ENCODE peak calls at places on chromosomes 4 and X, in seven cellular contexts. One of them, this sample, is unnamed.
A peak's percentile ranks its signal among the peaks of the same experiment; 100 is the strongest.

GRCh38 chr4:39976141-39976944 is 1.4 kb downstream of the PDS5A start:
- DNase-seq in astrocyte of the hippocampus: peak; percentile 91
- DNase-seq in CD4-positive, alpha-beta T cell: peak; percentile 45
- DNase-seq in non-pigmented ciliary epithelial cell: peak; percentile 36
- DNase-seq in WERI-Rb-1: peak; percentile 91
- DNase-seq in NCI-H1417 treated with DMSO at 0.1 percent for 48 hours: peak; percentile 35
- DNase-seq in posterior cingulate gyrus: peak; percentile 74
- DNase-seq in this sample: peak; percentile 47

GRCh38 chrX:149648932-149649331 is 17.3 kb upstream of the TMEM185A start:
- DNase-seq in astrocyte of the hippocampus: no peak
- DNase-seq in CD4-positive, alpha-beta T cell: no peak
- DNase-seq in non-pigmented ciliary epithelial cell: no peak
- DNase-seq in WERI-Rb-1: no peak
- DNase-seq in NCI-H1417 treated with DMSO at 0.1 percent for 48 hours: no peak
- DNase-seq in posterior cingulate gyrus: no peak
- DNase-seq in this sample: no peak

GRCh38 chr4:126731062-126731461 is 901.7 kb upstream of the INTU start:
- DNase-seq in astrocyte of the hippocampus: no peak
- DNase-seq in CD4-positive, alpha-beta T cell: no peak
- DNase-seq in non-pigmented ciliary epithelial cell: no peak
- DNase-seq in WERI-Rb-1: no peak
- DNase-seq in NCI-H1417 treated with DMSO at 0.1 percent for 48 hours: no peak
- DNase-seq in posterior cingulate gyrus: no peak
- DNase-seq in this sample: no peak

GRCh38 chr4:114980932-114981693 is 132.3 kb downstream of the NDST4 start:
- DNase-seq in astrocyte of the hippocampus: no peak
- DNase-seq in CD4-positive, alpha-beta T cell: no peak
- DNase-seq in non-pigmented ciliary epithelial cell: no peak
- DNase-seq in WERI-Rb-1: no peak
- DNase-seq in NCI-H1417 treated with DMSO at 0.1 percent for 48 hours: no peak
- DNase-seq in posterior cingulate gyrus: no peak
- DNase-seq in this sample: no peak

GRCh38 chrX:49163555-49164419 is 1.2 kb downstream of the MAGIX start:
- DNase-seq in astrocyte of the hippocampus: peak; percentile 91
- DNase-seq in CD4-positive, alpha-beta T cell: peak; percentile 69
- DNase-seq in non-pigmented ciliary epithelial cell: no peak
- DNase-seq in WERI-Rb-1: peak; percentile 82
- DNase-seq in NCI-H1417 treated with DMSO at 0.1 percent for 48 hours: no peak
- DNase-seq in posterior cingulate gyrus: peak; percentile 81
- DNase-seq in this sample: no peak

GRCh38 chrX:154458954-154459829 is 1.1 kb downstream of the PLXNA3 start:
- DNase-seq in astrocyte of the hippocampus: peak; percentile 37
- DNase-seq in CD4-positive, alpha-beta T cell: no peak
- DNase-seq in non-pigmented ciliary epithelial cell: no peak
- DNase-seq in WERI-Rb-1: peak; percentile 49
- DNase-seq in NCI-H1417 treated with DMSO at 0.1 percent for 48 hours: no peak
- DNase-seq in posterior cingulate gyrus: peak; percentile 27
- DNase-seq in this sample: no peak

GRCh38 chr4:65482410-65482809 is 187.9 kb downstream of the EPHA5 start:
- DNase-seq in astrocyte of the hippocampus: peak; percentile 87
- DNase-seq in CD4-positive, alpha-beta T cell: no peak
- DNase-seq in non-pigmented ciliary epithelial cell: peak; percentile 57
- DNase-seq in WERI-Rb-1: no peak
- DNase-seq in NCI-H1417 treated with DMSO at 0.1 percent for 48 hours: no peak
- DNase-seq in posterior cingulate gyrus: no peak
- DNase-seq in this sample: peak; percentile 83

GRCh38 chr4:27048350-27049100 is 187.9 kb downstream of the STIM2 start:
- DNase-seq in astrocyte of the hippocampus: peak; percentile 41
- DNase-seq in CD4-positive, alpha-beta T cell: no peak
- DNase-seq in non-pigmented ciliary epithelial cell: peak; percentile 1
- DNase-seq in WERI-Rb-1: no peak
- DNase-seq in NCI-H1417 treated with DMSO at 0.1 percent for 48 hours: peak; percentile 12
- DNase-seq in posterior cingulate gyrus: no peak
- DNase-seq in this sample: peak; percentile 14

GRCh38 chrX:119684916-119685224 is 8.1 kb downstream of the SEPTIN6 start:
- DNase-seq in astrocyte of the hippocampus: no peak
- DNase-seq in CD4-positive, alpha-beta T cell: no peak
- DNase-seq in non-pigmented ciliary epithelial cell: no peak
- DNase-seq in WERI-Rb-1: no peak
- DNase-seq in NCI-H1417 treated with DMSO at 0.1 percent for 48 hours: no peak
- DNase-seq in posterior cingulate gyrus: no peak
- DNase-seq in this sample: no peak

GRCh38 chr4:4387531-4388311 is 819 bp downstream of the NSG1 start:
- DNase-seq in astrocyte of the hippocampus: peak; percentile 41
- DNase-seq in CD4-positive, alpha-beta T cell: no peak
- DNase-seq in non-pigmented ciliary epithelial cell: no peak
- DNase-seq in WERI-Rb-1: no peak
- DNase-seq in NCI-H1417 treated with DMSO at 0.1 percent for 48 hours: no peak
- DNase-seq in posterior cingulate gyrus: no peak
- DNase-seq in this sample: no peak

GRCh38 chr4:132614682-132615081 is 534.4 kb upstream of the PCDH10 start:
- DNase-seq in astrocyte of the hippocampus: peak; percentile 3
- DNase-seq in CD4-positive, alpha-beta T cell: no peak
- DNase-seq in non-pigmented ciliary epithelial cell: no peak
- DNase-seq in WERI-Rb-1: no peak
- DNase-seq in NCI-H1417 treated with DMSO at 0.1 percent for 48 hours: no peak
- DNase-seq in posterior cingulate gyrus: no peak
- DNase-seq in this sample: no peak

GRCh38 chrX:16239211-16239610 is 71.9 kb downstream of the MAGEB17 start:
- DNase-seq in astrocyte of the hippocampus: peak; percentile 94
- DNase-seq in CD4-positive, alpha-beta T cell: no peak
- DNase-seq in non-pigmented ciliary epithelial cell: peak; percentile 72
- DNase-seq in WERI-Rb-1: no peak
- DNase-seq in NCI-H1417 treated with DMSO at 0.1 percent for 48 hours: no peak
- DNase-seq in posterior cingulate gyrus: no peak
- DNase-seq in this sample: peak; percentile 91

GRCh38 chr4:110088670-110089069 is 109.7 kb downstream of the ELOVL6 start:
- DNase-seq in astrocyte of the hippocampus: peak; percentile 53
- DNase-seq in CD4-positive, alpha-beta T cell: no peak
- DNase-seq in non-pigmented ciliary epithelial cell: peak; percentile 41
- DNase-seq in WERI-Rb-1: no peak
- DNase-seq in NCI-H1417 treated with DMSO at 0.1 percent for 48 hours: no peak
- DNase-seq in posterior cingulate gyrus: no peak
- DNase-seq in this sample: no peak

GRCh38 chrX:54640721-54641120 is 110.7 kb downstream of the GNL3L start:
- DNase-seq in astrocyte of the hippocampus: no peak
- DNase-seq in CD4-positive, alpha-beta T cell: no peak
- DNase-seq in non-pigmented ciliary epithelial cell: no peak
- DNase-seq in WERI-Rb-1: no peak
- DNase-seq in NCI-H1417 treated with DMSO at 0.1 percent for 48 hours: no peak
- DNase-seq in posterior cingulate gyrus: no peak
- DNase-seq in this sample: no peak

GRCh38 chr4:2332201-2332975 is 70.5 kb upstream of the MXD4 start:
- DNase-seq in astrocyte of the hippocampus: no peak
- DNase-seq in CD4-positive, alpha-beta T cell: no peak
- DNase-seq in non-pigmented ciliary epithelial cell: no peak
- DNase-seq in WERI-Rb-1: no peak
- DNase-seq in NCI-H1417 treated with DMSO at 0.1 percent for 48 hours: no peak
- DNase-seq in posterior cingulate gyrus: no peak
- DNase-seq in this sample: no peak

GRCh38 chr4:41323706-41324105 is 67.0 kb downstream of the UCHL1 start:
- DNase-seq in astrocyte of the hippocampus: no peak
- DNase-seq in CD4-positive, alpha-beta T cell: no peak
- DNase-seq in non-pigmented ciliary epithelial cell: no peak
- DNase-seq in WERI-Rb-1: no peak
- DNase-seq in NCI-H1417 treated with DMSO at 0.1 percent for 48 hours: no peak
- DNase-seq in posterior cingulate gyrus: no peak
- DNase-seq in this sample: peak; percentile 32

GRCh38 chr4:40409835-40410234 is 74.7 kb downstream of the CHRNA9 start:
- DNase-seq in astrocyte of the hippocampus: peak; percentile 26
- DNase-seq in CD4-positive, alpha-beta T cell: no peak
- DNase-seq in non-pigmented ciliary epithelial cell: peak; percentile 20
- DNase-seq in WERI-Rb-1: no peak
- DNase-seq in NCI-H1417 treated with DMSO at 0.1 percent for 48 hours: no peak
- DNase-seq in posterior cingulate gyrus: no peak
- DNase-seq in this sample: no peak

GRCh38 chr4:100106982-100107381 is 83.3 kb downstream of the DDIT4L start:
- DNase-seq in astrocyte of the hippocampus: no peak
- DNase-seq in CD4-positive, alpha-beta T cell: no peak
- DNase-seq in non-pigmented ciliary epithelial cell: no peak
- DNase-seq in WERI-Rb-1: no peak
- DNase-seq in NCI-H1417 treated with DMSO at 0.1 percent for 48 hours: no peak
- DNase-seq in posterior cingulate gyrus: no peak
- DNase-seq in this sample: no peak

GRCh38 chr4:7477695-7478094 is 43.0 kb upstream of the PSAPL1 start:
- DNase-seq in astrocyte of the hippocampus: no peak
- DNase-seq in CD4-positive, alpha-beta T cell: no peak
- DNase-seq in non-pigmented ciliary epithelial cell: no peak
- DNase-seq in WERI-Rb-1: no peak
- DNase-seq in NCI-H1417 treated with DMSO at 0.1 percent for 48 hours: no peak
- DNase-seq in posterior cingulate gyrus: no peak
- DNase-seq in this sample: no peak

GRCh38 chr4:99736846-99737245 is 79.2 kb upstream of the C4orf54 start:
- DNase-seq in astrocyte of the hippocampus: no peak
- DNase-seq in CD4-positive, alpha-beta T cell: no peak
- DNase-seq in non-pigmented ciliary epithelial cell: no peak
- DNase-seq in WERI-Rb-1: no peak
- DNase-seq in NCI-H1417 treated with DMSO at 0.1 percent for 48 hours: no peak
- DNase-seq in posterior cingulate gyrus: no peak
- DNase-seq in this sample: no peak

GRCh38 chr4:55396305-55397023 is 707 bp downstream of the TMEM165 start:
- DNase-seq in astrocyte of the hippocampus: peak; percentile 77
- DNase-seq in CD4-positive, alpha-beta T cell: no peak
- DNase-seq in non-pigmented ciliary epithelial cell: no peak
- DNase-seq in WERI-Rb-1: peak; percentile 35
- DNase-seq in NCI-H1417 treated with DMSO at 0.1 percent for 48 hours: no peak
- DNase-seq in posterior cingulate gyrus: peak; percentile 48
- DNase-seq in this sample: no peak

This sample was measured in retinal pigment epithelial cell.